ENCODE peak calls at places on chromosome 2, in seven cellular contexts. One of them, this sample, is unnamed.

GRCh38 chr2:241565413-241565812 is 6.9 kb downstream of the BOK start:
- DNase-seq in IMR-90: no peak
- DNase-seq in H9: no peak
- DNase-seq in astrocyte: no peak
- DNase-seq in mesenchymal stem cell: no peak
- DNase-seq in keratinocyte: no peak
- DNase-seq in SK-N-SH: no peak
- DNase-seq in this sample: no peak

GRCh38 chr2:227455200-227455599 is 16.8 kb upstream of the AGFG1 start:
- DNase-seq in SK-N-SH: no peak
- DNase-seq in H9: no peak
- DNase-seq in astrocyte: peak
- DNase-seq in mesenchymal stem cell: no peak
- DNase-seq in keratinocyte: no peak
- DNase-seq in IMR-90: no peak
- DNase-seq in this sample: no peak

GRCh38 chr2:160794926-160795325 is 301.3 kb upstream of the RBMS1 start:
- DNase-seq in mesenchymal stem cell: peak
- DNase-seq in H9: no peak
- DNase-seq in IMR-90: no peak
- DNase-seq in SK-N-SH: no peak
- DNase-seq in astrocyte: no peak
- DNase-seq in keratinocyte: no peak
- DNase-seq in this sample: no peak

GRCh38 chr2:160279813-160280465 is 79.9 kb upstream of the ITGB6 start:
- DNase-seq in keratinocyte: no peak
- DNase-seq in IMR-90: peak
- DNase-seq in mesenchymal stem cell: no peak
- DNase-seq in SK-N-SH: no peak
- DNase-seq in H9: no peak
- DNase-seq in astrocyte: peak
- DNase-seq in this sample: no peak

GRCh38 chr2:12858786-12859185 is 142.1 kb downstream of the TRIB2 start:
- DNase-seq in SK-N-SH: no peak
- DNase-seq in astrocyte: no peak
- DNase-seq in mesenchymal stem cell: no peak
- DNase-seq in H9: no peak
- DNase-seq in IMR-90: no peak
- DNase-seq in keratinocyte: no peak
- DNase-seq in this sample: no peak

GRCh38 chr2:10048501-10049171 is 5.3 kb downstream of the KLF11 start:
- DNase-seq in H9: no peak
- DNase-seq in astrocyte: peak
- DNase-seq in mesenchymal stem cell: peak
- DNase-seq in keratinocyte: no peak
- DNase-seq in SK-N-SH: peak
- DNase-seq in IMR-90: peak
- DNase-seq in this sample: peak

GRCh38 chr2:230814616-230815015 is 50.1 kb upstream of the ITM2C start:
- DNase-seq in mesenchymal stem cell: peak
- DNase-seq in H9: no peak
- DNase-seq in SK-N-SH: no peak
- DNase-seq in astrocyte: peak
- DNase-seq in IMR-90: peak
- DNase-seq in keratinocyte: no peak
- DNase-seq in this sample: peak

GRCh38 chr2:219169950-219170654 is at the start of gene SLC23A3:
- DNase-seq in astrocyte: no peak
- DNase-seq in SK-N-SH: no peak
- DNase-seq in keratinocyte: no peak
- DNase-seq in H9: no peak
- DNase-seq in IMR-90: no peak
- DNase-seq in mesenchymal stem cell: no peak
- DNase-seq in this sample: peak

GRCh38 chr2:177254433-177255226 is 9.9 kb downstream of the NFE2L2 start:
- DNase-seq in mesenchymal stem cell: peak
- DNase-seq in astrocyte: no peak
- DNase-seq in H9: peak
- DNase-seq in SK-N-SH: peak
- DNase-seq in keratinocyte: no peak
- DNase-seq in IMR-90: peak
- DNase-seq in this sample: peak

GRCh38 chr2:169662744-169663143 is 31.5 kb downstream of the CFAP210 start:
- DNase-seq in keratinocyte: no peak
- DNase-seq in IMR-90: no peak
- DNase-seq in astrocyte: no peak
- DNase-seq in mesenchymal stem cell: no peak
- DNase-seq in H9: no peak
- DNase-seq in SK-N-SH: no peak
- DNase-seq in this sample: no peak

GRCh38 chr2:121826036-121826435 is 70.6 kb downstream of the TSN start:
- DNase-seq in keratinocyte: no peak
- DNase-seq in IMR-90: no peak
- DNase-seq in H9: no peak
- DNase-seq in astrocyte: peak
- DNase-seq in mesenchymal stem cell: no peak
- DNase-seq in SK-N-SH: no peak
- DNase-seq in this sample: no peak

GRCh38 chr2:44268259-44268649 is 7.0 kb upstream of the SLC3A1 start:
- DNase-seq in astrocyte: peak
- DNase-seq in IMR-90: peak
- DNase-seq in H9: no peak
- DNase-seq in mesenchymal stem cell: peak
- DNase-seq in keratinocyte: no peak
- DNase-seq in SK-N-SH: no peak
- DNase-seq in this sample: no peak

GRCh38 chr2:68292108-68292710 is 27.5 kb downstream of the CNRIP1 start:
- DNase-seq in keratinocyte: no peak
- DNase-seq in H9: no peak
- DNase-seq in IMR-90: peak
- DNase-seq in SK-N-SH: peak
- DNase-seq in mesenchymal stem cell: peak
- DNase-seq in astrocyte: peak
- DNase-seq in this sample: peak

GRCh38 chr2:864501-865106 is 86.0 kb upstream of the SNTG2 start:
- DNase-seq in keratinocyte: no peak
- DNase-seq in mesenchymal stem cell: no peak
- DNase-seq in H9: peak
- DNase-seq in IMR-90: no peak
- DNase-seq in SK-N-SH: no peak
- DNase-seq in astrocyte: no peak
- DNase-seq in this sample: no peak

GRCh38 chr2:150296795-150297546 is 190.5 kb downstream of the RND3 start:
- DNase-seq in keratinocyte: no peak
- DNase-seq in IMR-90: peak
- DNase-seq in H9: no peak
- DNase-seq in SK-N-SH: no peak
- DNase-seq in mesenchymal stem cell: peak
- DNase-seq in astrocyte: peak
- DNase-seq in this sample: no peak

GRCh38 chr2:183937220-183937619 is 661.1 kb upstream of the ZNF804A start:
- DNase-seq in astrocyte: no peak
- DNase-seq in keratinocyte: no peak
- DNase-seq in SK-N-SH: no peak
- DNase-seq in IMR-90: no peak
- DNase-seq in H9: no peak
- DNase-seq in mesenchymal stem cell: no peak
- DNase-seq in this sample: no peak

GRCh38 chr2:160890667-160891352 is 269.4 kb upstream of the TANK start:
- DNase-seq in astrocyte: no peak
- DNase-seq in IMR-90: no peak
- DNase-seq in mesenchymal stem cell: no peak
- DNase-seq in SK-N-SH: no peak
- DNase-seq in H9: no peak
- DNase-seq in keratinocyte: no peak
- DNase-seq in this sample: no peak

GRCh38 chr2:97731274-97732050 is 18.1 kb downstream of the ZAP70 start:
- DNase-seq in H9: no peak
- DNase-seq in astrocyte: no peak
- DNase-seq in SK-N-SH: no peak
- DNase-seq in IMR-90: no peak
- DNase-seq in keratinocyte: no peak
- DNase-seq in mesenchymal stem cell: no peak
- DNase-seq in this sample: no peak

GRCh38 chr2:74573747-74574562 is 19.4 kb downstream of the DOK1 start:
- DNase-seq in SK-N-SH: no peak
- DNase-seq in IMR-90: peak
- DNase-seq in astrocyte: no peak
- DNase-seq in mesenchymal stem cell: peak
- DNase-seq in H9: no peak
- DNase-seq in keratinocyte: peak
- DNase-seq in this sample: peak

GRCh38 chr2:78861546-78861945 is 164.0 kb upstream of the REG3G start:
- DNase-seq in mesenchymal stem cell: peak
- DNase-seq in astrocyte: no peak
- DNase-seq in H9: no peak
- DNase-seq in keratinocyte: no peak
- DNase-seq in SK-N-SH: peak
- DNase-seq in IMR-90: no peak
- DNase-seq in this sample: peak

GRCh38 chr2:36572752-36573125 is 25.2 kb downstream of the FEZ2 start:
- DNase-seq in keratinocyte: no peak
- DNase-seq in H9: no peak
- DNase-seq in SK-N-SH: no peak
- DNase-seq in astrocyte: no peak
- DNase-seq in mesenchymal stem cell: peak
- DNase-seq in IMR-90: no peak
- DNase-seq in this sample: no peak

GRCh38 chr2:68971591-68972231 is 2.7 kb upstream of the GKN1 start:
- DNase-seq in IMR-90: peak
- DNase-seq in SK-N-SH: no peak
- DNase-seq in keratinocyte: peak
- DNase-seq in mesenchymal stem cell: peak
- DNase-seq in astrocyte: peak
- DNase-seq in H9: no peak
- DNase-seq in this sample: no peak

GRCh38 chr2:212299333-212299732 is 239.3 kb downstream of the ERBB4 start:
- DNase-seq in H9: no peak
- DNase-seq in SK-N-SH: no peak
- DNase-seq in astrocyte: no peak
- DNase-seq in IMR-90: no peak
- DNase-seq in keratinocyte: no peak
- DNase-seq in mesenchymal stem cell: no peak
- DNase-seq in this sample: no peak

DNA sequence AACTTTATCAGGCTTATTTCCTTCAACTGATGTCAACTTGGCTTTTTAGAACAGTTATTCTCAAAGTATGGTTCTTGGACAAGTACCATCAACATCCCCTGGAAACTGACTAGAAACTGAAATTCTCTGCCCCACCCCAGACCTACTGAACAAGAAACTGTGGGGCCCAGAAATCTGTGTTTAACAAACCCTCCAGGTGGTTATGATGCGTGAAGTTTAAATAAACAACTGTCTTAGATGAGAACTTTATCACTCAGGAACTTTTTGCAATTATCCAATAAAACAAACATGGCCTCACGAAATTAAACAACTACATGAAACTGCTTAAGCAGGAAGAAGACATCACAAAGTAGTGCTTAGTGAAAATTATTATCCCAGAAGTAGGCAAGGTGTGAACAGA is 4.4 kb downstream of the HIBCH start:
- DNase-seq in IMR-90: no peak
- DNase-seq in keratinocyte: no peak
- DNase-seq in SK-N-SH: no peak
- DNase-seq in mesenchymal stem cell: no peak
- DNase-seq in H9: no peak
- DNase-seq in astrocyte: no peak
- DNase-seq in this sample: no peak
- H3K27ac ChIP-seq in IMR-90: no peak
- H3K27ac ChIP-seq in keratinocyte: no peak
- H3K27ac ChIP-seq in SK-N-SH: peak
- H3K27ac ChIP-seq in mesenchymal stem cell: no peak
- H3K27ac ChIP-seq in H9: no peak
- H3K27ac ChIP-seq in astrocyte: no peak
- H3K27ac ChIP-seq in this sample: no peak

DNA sequence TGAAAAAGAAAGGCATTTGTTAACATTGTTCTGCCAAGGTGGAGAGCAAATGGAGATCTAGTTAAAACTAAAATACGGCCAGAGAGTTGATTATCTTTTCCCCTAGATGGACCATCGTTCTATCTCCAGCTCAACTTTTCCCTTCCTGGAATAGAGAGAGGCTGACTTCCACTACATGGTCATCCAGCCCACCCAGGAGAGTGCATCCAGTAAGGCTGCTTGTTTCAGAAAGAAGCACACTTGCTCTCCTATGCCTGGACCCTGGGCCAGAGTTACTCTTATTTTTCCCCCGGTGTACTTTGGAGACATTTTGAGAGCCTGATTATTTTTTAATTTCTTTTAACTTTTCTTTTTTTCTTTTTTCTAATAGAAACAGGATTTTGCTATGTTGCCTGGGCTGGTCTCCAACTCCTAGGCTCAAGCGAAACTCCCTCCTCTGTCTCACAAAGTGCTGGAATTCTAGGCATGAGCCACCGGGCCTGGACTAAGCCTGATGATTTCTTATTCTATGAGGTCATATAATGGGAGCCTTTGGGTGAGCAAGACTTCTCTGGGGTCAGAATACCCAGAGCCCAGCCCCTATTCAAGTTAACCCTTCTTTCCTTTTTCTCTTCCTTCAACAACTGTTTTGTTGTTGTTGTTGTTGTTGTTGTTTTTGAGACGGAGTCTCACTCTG is 62.2 kb downstream of the RPL37A start:
- DNase-seq in IMR-90: peak
- DNase-seq in keratinocyte: no peak
- DNase-seq in mesenchymal stem cell: no peak
- DNase-seq in astrocyte: peak
- DNase-seq in SK-N-SH: no peak
- DNase-seq in H9: no peak
- DNase-seq in this sample: no peak
- H3K9ac ChIP-seq in IMR-90: no peak
- H3K9ac ChIP-seq in keratinocyte: no peak
- H3K9ac ChIP-seq in mesenchymal stem cell: peak
- H3K9ac ChIP-seq in astrocyte: no peak
- H3K9ac ChIP-seq in SK-N-SH: no peak
- H3K9ac ChIP-seq in H9: no peak
- H3K9ac ChIP-seq in this sample: no peak

GRCh38 chr2:47061989-47062678 is 93.0 kb downstream of the STPG4 start:
- DNase-seq in keratinocyte: no peak
- DNase-seq in SK-N-SH: peak
- DNase-seq in IMR-90: no peak
- DNase-seq in mesenchymal stem cell: no peak
- DNase-seq in H9: no peak
- DNase-seq in astrocyte: no peak
- DNase-seq in this sample: no peak
- H3K27ac ChIP-seq in keratinocyte: no peak
- H3K27ac ChIP-seq in SK-N-SH: peak
- H3K27ac ChIP-seq in IMR-90: peak
- H3K27ac ChIP-seq in mesenchymal stem cell: no peak
- H3K27ac ChIP-seq in H9: no peak
- H3K27ac ChIP-seq in astrocyte: no peak
- H3K27ac ChIP-seq in this sample: no peak

DNA sequence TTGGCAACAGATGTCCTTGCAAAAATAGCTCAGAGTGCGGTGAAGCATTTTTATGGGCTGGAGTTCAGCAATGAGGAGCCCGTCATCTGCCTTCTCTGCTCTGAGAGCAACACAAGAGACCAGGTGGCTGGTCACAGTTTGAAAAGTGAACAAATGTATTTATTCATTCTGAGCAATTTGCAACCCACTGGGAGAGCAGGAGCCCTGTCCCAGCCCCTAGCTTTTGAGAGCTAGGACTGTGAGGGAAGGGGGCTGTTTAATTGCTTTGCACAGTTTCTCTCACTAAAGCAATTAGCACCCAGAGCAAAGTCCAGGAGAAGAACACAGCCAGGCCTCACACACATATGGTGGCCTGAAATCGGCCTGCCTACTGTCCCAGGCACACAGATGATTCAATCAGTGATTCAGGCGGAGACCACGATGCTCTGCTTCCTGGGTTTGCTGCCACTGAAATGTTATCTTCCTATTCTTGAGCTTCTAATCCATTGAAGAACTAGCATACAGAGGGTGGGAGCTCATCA is 646.1 kb upstream of the ACVR2A start:
- DNase-seq in H9: no peak
- DNase-seq in IMR-90: no peak
- DNase-seq in SK-N-SH: no peak
- DNase-seq in mesenchymal stem cell: no peak
- DNase-seq in keratinocyte: no peak
- DNase-seq in astrocyte: peak
- DNase-seq in this sample: no peak
- H3K9ac ChIP-seq in H9: no peak
- H3K9ac ChIP-seq in IMR-90: no peak
- H3K9ac ChIP-seq in SK-N-SH: no peak
- H3K9ac ChIP-seq in mesenchymal stem cell: no peak
- H3K9ac ChIP-seq in keratinocyte: no peak
- H3K9ac ChIP-seq in astrocyte: no peak
- H3K9ac ChIP-seq in this sample: no peak